ENCODE peak calls at places on chromosomes 11 and 22, in six cellular contexts. P, X, G, U, D and E are unnamed samples.

GRCh38 chr11:69654660-69655478 is 13.9 kb downstream of the CCND1 start:
- DNase-seq in P (no peak), D (no peak), G (peak; percentile 57), U (no peak), X (no peak), E (peak; percentile 68)

GRCh38 chr11:72591785-72592490 is 82.3 kb downstream of the PDE2A start:
- DNase-seq in P (no peak), G (no peak), U (no peak), X (no peak), D (no peak), E (no peak)

GRCh38 chr11:60978546-60979380 is 7.3 kb downstream of the CD6 start:
- DNase-seq in X (no peak), G (no peak), P (no peak), U (no peak), D (no peak), E (peak; percentile 19)

GRCh38 chr11:64358907-64359711 is at the start of gene RPS6KA4:
- DNase-seq in G (no peak), U (no peak), P (peak; percentile 71), D (no peak), X (peak; percentile 72), E (no peak)

GRCh38 chr11:74581954-74582547 is 10.3 kb upstream of the POLD3 start:
- DNase-seq in G (no peak), U (no peak), P (no peak), X (peak; percentile 70), D (no peak), E (no peak)

GRCh38 chr11:3074912-3075589 is 17.8 kb upstream of the CARS1 start:
- DNase-seq in U (no peak), P (no peak), X (peak; percentile 60), G (no peak), D (no peak), E (peak; percentile 64)

GRCh38 chr22:19086944-19087343 is 35.3 kb downstream of the DGCR2 start:
- DNase-seq in D (no peak), P (peak; percentile 18), X (no peak), G (peak; percentile 30), U (no peak), E (no peak)

GRCh38 chr11:33942954-33943353 is 51.1 kb upstream of the LMO2 start:
- DNase-seq in U (peak; percentile 41), D (no peak), G (no peak), P (peak; percentile 85), X (peak; percentile 11), E (no peak)

GRCh38 chr11:44104472-44105294 is 9.2 kb downstream of the EXT2 start:
- DNase-seq in P (peak; percentile 67), X (no peak), G (no peak), D (no peak), U (no peak), E (no peak)
- TF ChIP-seq CTCF in P (peak; percentile 21), X (no peak), G (no peak), D (no peak), U (no peak), E (peak; percentile 16)

DNA sequence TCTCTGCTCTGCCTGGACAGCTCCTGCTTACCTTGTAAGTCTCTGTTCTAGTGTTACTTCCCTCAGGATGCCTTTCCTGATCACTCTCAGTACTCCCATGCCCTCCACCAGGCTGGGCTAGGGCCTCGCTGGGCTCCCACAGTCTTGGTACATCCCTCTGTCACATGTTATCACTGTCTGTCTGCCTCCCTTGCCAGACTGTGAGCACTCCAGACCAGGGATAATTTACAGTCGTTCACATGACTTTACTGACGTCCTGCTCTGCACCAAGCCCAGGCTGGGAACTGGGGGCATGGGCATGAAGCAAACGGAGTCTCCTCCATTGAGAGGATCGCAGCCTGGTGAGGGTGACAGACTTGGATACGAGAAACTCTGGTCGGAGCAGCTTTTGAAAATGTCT is 12.4 kb downstream of the USP35 start:
- DNase-seq in X (no peak), U (no peak), G (no peak), D (no peak), P (no peak), E (no peak)
- TF ChIP-seq CTCF in X (no peak), U (no peak), G (no peak), D (no peak), P (no peak), E (no peak)

DNA sequence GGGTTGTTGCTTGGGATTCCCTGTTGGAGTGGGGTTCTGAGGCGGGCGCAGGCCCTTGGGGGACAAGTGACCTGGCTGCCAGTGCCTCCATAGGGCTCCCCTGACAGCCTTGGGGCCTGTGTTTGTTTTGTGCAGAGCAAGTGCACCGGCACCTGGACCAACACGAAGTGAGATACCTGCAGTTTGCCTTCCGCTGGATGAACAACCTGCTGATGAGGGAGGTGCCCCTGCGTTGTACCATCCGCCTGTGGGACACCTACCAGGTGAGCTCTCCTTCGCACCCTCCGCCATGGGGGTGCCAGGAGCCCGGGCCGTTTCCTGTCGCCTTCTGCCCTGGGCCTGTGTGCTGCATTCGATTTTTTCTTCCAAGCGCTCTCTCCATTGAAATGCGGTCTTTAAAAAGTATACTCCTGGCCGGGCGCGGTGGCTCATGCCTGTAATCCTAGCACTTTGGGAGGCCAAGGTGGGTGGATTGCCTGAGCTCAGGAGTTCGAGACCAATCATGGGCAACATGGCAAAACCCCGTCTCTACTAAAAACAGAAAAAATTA is 274.6 kb downstream of the TBC1D22A start:
- DNase-seq in G (peak; percentile 33), U (no peak), D (no peak), X (no peak), P (no peak), E (peak; percentile 60)
- TF ChIP-seq CTCF in G (no peak), U (no peak), D (no peak), X (no peak), P (no peak), E (no peak)

GRCh38 chr11:18722293-18722637 is 3.7 kb downstream of the IGSF22 start:
- DNase-seq in X (no peak), P (no peak), D (no peak), U (no peak), G (no peak), E (no peak)
- TF ChIP-seq CTCF in X (no peak), P (no peak), D (no peak), U (no peak), G (no peak), E (peak; percentile 53)